ENCODE peak calls at places on chromosomes 7 and 10, in six cellular contexts. O is mesenchymal stem cell, G is Peyer's patch, W is aorta, C is H7, U is thyroid gland. I is an unnamed sample.

GRCh38 chr10:29186221-29186620 is 102.6 kb upstream of the LYZL1 start:
- DNase-seq in O (no peak), G (no peak), W (no peak), C (no peak), U (no peak), I (no peak)

GRCh38 chr10:117530791-117531190 is 11.8 kb upstream of the EMX2 start:
- DNase-seq in O (no peak), G (no peak), W (no peak), C (no peak), U (no peak), I (no peak)

GRCh38 chr10:112810651-112811215 is 139.3 kb upstream of the TCF7L2 start:
- DNase-seq in O (no peak), G (peak; percentile 24), W (no peak), C (no peak), U (peak; percentile 28), I (peak; percentile 31)

GRCh38 chr10:35335718-35336083 is 608 bp upstream of the CCNY start:
- DNase-seq in O (peak; percentile 40), G (peak; percentile 48), W (no peak), C (no peak), U (no peak), I (peak; percentile 25)

GRCh38 chr7:117068511-117069155 is 115.3 kb downstream of the ST7 start:
- DNase-seq in O (no peak), G (no peak), W (no peak), C (peak; percentile 11), U (peak; percentile 84), I (no peak)

GRCh38 chr10:60025279-60025678 is 118.9 kb upstream of the CCDC6 start:
- DNase-seq in O (no peak), G (no peak), W (no peak), C (no peak), U (no peak), I (no peak)

GRCh38 chr10:51176976-51177690 is 102.8 kb downstream of the PRKG1 start:
- DNase-seq in O (peak; percentile 46), G (no peak), W (no peak), C (no peak), U (no peak), I (no peak)

GRCh38 chr10:110864662-110865140 is 7.0 kb upstream of the PDCD4 start:
- DNase-seq in O (peak; percentile 49), G (peak; percentile 76), W (no peak), C (no peak), U (no peak), I (no peak)

GRCh38 chr10:59898125-59898835 is 8.1 kb downstream of the CCDC6 start:
- DNase-seq in O (no peak), G (no peak), W (no peak), C (no peak), U (peak; percentile 21), I (no peak)

GRCh38 chr10:90842710-90843109 is 15.1 kb downstream of the HTR7 start:
- DNase-seq in O (no peak), G (no peak), W (no peak), C (no peak), U (no peak), I (no peak)

GRCh38 chr10:116848032-116848911 is 1.0 kb upstream of the ENO4 start:
- DNase-seq in O (no peak), G (peak; percentile 67), W (no peak), C (no peak), U (peak; percentile 5), I (no peak)

GRCh38 chr10:101215397-101216206 is 13.7 kb downstream of the LBX1 start:
- DNase-seq in O (no peak), G (no peak), W (no peak), C (no peak), U (no peak), I (no peak)

DNA sequence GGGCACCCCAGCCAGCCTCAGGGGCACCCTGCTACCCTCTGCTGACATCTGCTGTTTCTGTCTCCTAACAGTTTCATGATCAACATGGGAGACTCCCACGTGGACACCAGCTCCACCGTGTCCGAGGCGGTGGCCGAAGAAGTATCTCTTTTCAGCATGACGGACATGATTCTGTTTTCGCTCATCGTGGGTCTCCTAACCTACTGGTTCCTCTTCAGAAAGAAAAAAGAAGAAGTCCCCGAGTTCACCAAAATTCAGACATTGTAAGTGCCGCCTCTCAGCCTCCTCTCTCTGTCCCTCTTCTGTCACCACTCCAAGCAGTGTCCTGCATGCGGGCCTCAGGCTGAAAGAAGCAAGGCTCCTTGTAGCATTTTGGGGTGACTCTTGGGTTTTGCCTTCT is 39.0 kb downstream of the POR start:
- DNase-seq in O (no peak), G (no peak), W (no peak), C (no peak), U (no peak), I (no peak)
- H3K36me3 ChIP-seq in O (peaks cover 50% of the 10 kb centered on the region), G (no peaks in the 10 kb centered on the region), W (peaks cover 2% of the 10 kb centered on the region), C (peaks cover 20% of the 10 kb centered on the region), U (peaks cover 29% of the 10 kb centered on the region), I (no peaks in the 10 kb centered on the region)

DNA sequence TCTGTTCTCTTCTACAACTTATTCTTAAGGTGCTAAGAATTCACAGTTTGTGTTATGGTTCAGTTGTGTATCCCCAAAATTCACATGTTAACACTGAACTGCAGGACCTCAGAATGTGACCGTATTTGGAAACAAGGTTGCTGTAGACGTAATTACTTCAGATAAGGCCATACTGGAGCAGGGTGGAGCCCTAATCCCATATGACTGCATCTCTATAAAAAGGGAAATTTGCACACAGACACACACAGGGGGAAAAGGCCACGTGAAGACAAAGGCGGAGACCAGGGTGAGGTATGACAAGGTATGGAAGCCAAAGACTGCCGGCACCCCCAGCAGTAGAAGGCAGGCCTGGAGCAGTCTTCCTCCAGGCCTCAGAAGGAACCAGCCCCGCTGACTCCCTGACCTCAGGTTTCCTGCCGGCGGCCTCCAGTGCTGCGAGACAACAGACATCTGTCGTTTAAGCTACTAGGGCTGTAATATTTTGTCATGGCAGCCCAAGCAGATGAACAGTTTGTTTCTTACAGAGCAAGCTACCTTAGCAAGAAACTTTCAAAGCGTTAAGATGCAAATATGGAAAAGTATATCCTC is 98.7 kb downstream of the PROSER2 start:
- DNase-seq in O (no peak), G (no peak), W (no peak), C (no peak), U (no peak), I (no peak)
- H3K36me3 ChIP-seq in O (peaks cover 55% of the 10 kb centered on the region), G (peaks cover under 1% of the 10 kb centered on the region), W (peaks cover 20% of the 10 kb centered on the region), C (peaks cover 5% of the 10 kb centered on the region), U (peaks cover 19% of the 10 kb centered on the region), I (peaks cover 3% of the 10 kb centered on the region)

DNA sequence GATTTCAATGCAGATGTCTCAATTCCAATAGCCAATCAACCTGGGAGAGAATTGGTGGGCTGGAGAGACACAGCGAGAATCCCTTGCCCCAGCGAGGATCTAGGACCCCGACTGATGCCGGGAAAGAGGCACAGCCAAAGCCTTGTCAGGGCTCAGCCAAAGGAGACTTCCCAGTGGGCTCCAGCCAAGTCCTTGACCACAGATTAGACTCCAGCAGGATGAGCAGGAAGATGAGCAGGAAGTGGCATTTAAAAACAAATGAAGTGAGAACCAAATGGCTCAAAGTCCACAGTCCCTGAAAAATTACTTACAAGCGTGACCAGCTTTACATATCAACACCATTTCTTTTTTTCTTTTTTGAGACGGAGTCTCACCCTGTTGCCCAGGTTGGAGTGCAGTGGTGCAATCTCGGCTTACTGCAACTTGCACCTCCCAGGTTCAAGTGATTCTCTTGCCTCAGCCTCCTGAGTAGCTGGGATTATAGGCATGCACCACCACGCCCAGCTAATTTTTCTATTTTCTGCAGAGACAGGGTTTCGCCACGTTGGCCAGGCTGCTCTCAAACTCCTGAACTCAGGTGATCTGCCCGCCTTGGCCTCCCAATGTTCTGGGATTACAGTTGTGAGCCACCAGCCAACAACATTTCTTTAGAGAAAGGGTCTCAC is 40.2 kb downstream of the CTBP2 start:
- DNase-seq in O (peak; percentile 80), G (peak; percentile 63), W (no peak), C (peak; percentile 45), U (no peak), I (no peak)
- H3K36me3 ChIP-seq in O (peaks cover 15% of the 10 kb centered on the region), G (no peaks in the 10 kb centered on the region), W (no peaks in the 10 kb centered on the region), C (peaks cover 9% of the 10 kb centered on the region), U (no peaks in the 10 kb centered on the region), I (no peaks in the 10 kb centered on the region)

GRCh38 chr10:9205558-9205957 is 1151.1 kb downstream of the GATA3 start:
- DNase-seq in O (no peak), G (no peak), W (no peak), C (no peak), U (no peak), I (no peak)
- H3K36me3 ChIP-seq in O (no peaks in the 10 kb centered on the region), G (no peaks in the 10 kb centered on the region), W (no peaks in the 10 kb centered on the region), C (no peaks in the 10 kb centered on the region), U (no peaks in the 10 kb centered on the region), I (no peaks in the 10 kb centered on the region)

GRCh38 chr7:1493571-1493970 is 10.6 kb downstream of the INTS1 start:
- DNase-seq in O (no peak), G (no peak), W (no peak), C (peak; percentile 74), U (no peak), I (no peak)
- H3K36me3 ChIP-seq in O (peaks cover 68% of the 10 kb centered on the region), G (no peaks in the 10 kb centered on the region), W (peaks cover 19% of the 10 kb centered on the region), C (peaks cover 30% of the 10 kb centered on the region), U (peaks cover 67% of the 10 kb centered on the region), I (no peaks in the 10 kb centered on the region)

DNA sequence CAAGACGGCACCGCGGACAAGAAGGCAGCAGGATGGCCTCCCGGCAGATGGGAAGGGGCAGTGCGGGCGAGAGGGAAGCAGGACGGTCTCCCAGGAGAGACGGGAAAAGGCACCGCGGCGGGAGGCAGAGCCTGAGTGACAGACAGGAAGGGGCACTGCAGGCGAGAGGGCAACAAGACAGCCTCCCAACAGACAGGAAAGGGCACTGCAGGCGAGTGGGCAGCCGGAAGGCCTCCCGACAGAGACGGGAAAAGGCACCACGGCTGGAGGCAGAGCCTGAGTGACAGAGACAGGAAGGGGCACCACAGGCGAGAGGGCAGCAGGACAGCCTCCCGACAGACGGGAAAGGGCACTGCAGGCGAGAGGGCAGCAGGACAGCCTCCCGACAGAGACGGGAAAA is 32.6 kb downstream of the ESYT2 start:
- DNase-seq in O (no peak), G (no peak), W (no peak), C (no peak), U (no peak), I (no peak)
- H3K36me3 ChIP-seq in O (peaks cover 58% of the 10 kb centered on the region), G (no peaks in the 10 kb centered on the region), W (peaks cover 12% of the 10 kb centered on the region), C (peaks cover 6% of the 10 kb centered on the region), U (peaks cover 18% of the 10 kb centered on the region), I (peaks cover 3% of the 10 kb centered on the region)

DNA sequence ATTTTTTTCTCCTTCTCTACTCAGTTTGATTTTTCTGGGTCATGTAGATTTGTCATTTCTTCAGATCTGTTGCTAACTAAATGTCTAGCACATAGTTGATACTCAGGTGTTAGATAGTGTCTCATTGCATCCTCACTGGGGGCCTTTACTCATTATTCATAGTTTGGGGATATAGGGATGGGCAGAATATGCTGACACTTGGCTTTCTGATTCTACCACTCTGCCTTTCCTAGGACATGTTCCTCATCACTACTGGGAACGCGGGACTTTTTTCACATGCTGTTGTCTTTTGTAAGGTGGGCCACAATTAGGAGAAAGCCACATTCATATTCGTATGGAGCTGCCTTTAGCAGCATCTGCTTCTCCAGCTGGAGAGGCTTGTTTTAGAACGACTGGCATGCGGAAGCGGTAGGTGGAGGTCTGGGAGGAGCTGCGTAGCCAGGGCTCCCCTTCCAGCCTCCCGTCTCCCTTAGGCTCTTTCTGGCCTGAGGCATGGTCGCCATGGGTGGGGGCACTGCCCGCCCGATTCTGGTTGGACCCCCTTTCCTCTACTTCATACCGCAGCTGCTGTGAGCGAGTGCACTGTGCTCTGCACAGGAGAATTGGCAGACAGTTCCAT is 78.8 kb downstream of the SND1 start:
- DNase-seq in O (no peak), G (no peak), W (no peak), C (no peak), U (no peak), I (no peak)
- H3K36me3 ChIP-seq in O (peaks cover 88% of the 10 kb centered on the region), G (no peaks in the 10 kb centered on the region), W (peaks cover 8% of the 10 kb centered on the region), C (peaks cover 7% of the 10 kb centered on the region), U (peaks cover 4% of the 10 kb centered on the region), I (peaks cover 3% of the 10 kb centered on the region)

I was measured in hepatocyte.